ENCODE peak calls at places on chromosomes 11 and 22, in nine cellular contexts. One of them, this sample, is unnamed.
A peak's percentile ranks its signal among the peaks of the same experiment; 100 is the strongest.

GRCh38 chr11:79285756-79286155 is 155.1 kb downstream of the TENM4 start:
- DNase-seq in HFFc6: no peak
- DNase-seq in A549: no peak
- DNase-seq in AG04450: no peak
- DNase-seq in dorsolateral prefrontal cortex: no peak
- DNase-seq in fibroblast of lung: no peak
- DNase-seq in lower lobe of right lung: no peak
- DNase-seq in GM13977: no peak
- DNase-seq in cardiac muscle cell: no peak
- DNase-seq in this sample: peak; percentile 46

GRCh38 chr11:16610738-16611388 is 127.6 kb upstream of the C11orf58 start:
- DNase-seq in HFFc6: no peak
- DNase-seq in A549: no peak
- DNase-seq in AG04450: no peak
- DNase-seq in dorsolateral prefrontal cortex: no peak
- DNase-seq in fibroblast of lung: no peak
- DNase-seq in lower lobe of right lung: peak; percentile 34
- DNase-seq in GM13977: no peak
- DNase-seq in cardiac muscle cell: peak; percentile 19
- DNase-seq in this sample: no peak

GRCh38 chr11:72813740-72814138 is 472 bp upstream of the ATG16L2 start:
- DNase-seq in HFFc6: peak; percentile 30
- DNase-seq in A549: peak; percentile 89
- DNase-seq in AG04450: no peak
- DNase-seq in dorsolateral prefrontal cortex: peak; percentile 85
- DNase-seq in fibroblast of lung: no peak
- DNase-seq in lower lobe of right lung: peak; percentile 93
- DNase-seq in GM13977: peak; percentile 88
- DNase-seq in cardiac muscle cell: peak; percentile 86
- DNase-seq in this sample: peak; percentile 68

GRCh38 chr11:130785376-130786110 is 130.7 kb downstream of the SNX19 start:
- DNase-seq in HFFc6: peak; percentile 54
- DNase-seq in A549: peak; percentile 30
- DNase-seq in AG04450: peak; percentile 39
- DNase-seq in dorsolateral prefrontal cortex: no peak
- DNase-seq in fibroblast of lung: peak; percentile 82
- DNase-seq in lower lobe of right lung: no peak
- DNase-seq in GM13977: no peak
- DNase-seq in cardiac muscle cell: no peak
- DNase-seq in this sample: peak; percentile 88

GRCh38 chr11:76371170-76371569 is 9.8 kb downstream of the THAP12 start:
- DNase-seq in HFFc6: peak; percentile 73
- DNase-seq in A549: peak; percentile 61
- DNase-seq in AG04450: peak; percentile 66
- DNase-seq in dorsolateral prefrontal cortex: no peak
- DNase-seq in fibroblast of lung: peak; percentile 82
- DNase-seq in lower lobe of right lung: no peak
- DNase-seq in GM13977: peak; percentile 50
- DNase-seq in cardiac muscle cell: no peak
- DNase-seq in this sample: peak; percentile 86

GRCh38 chr11:3623126-3623525 is 18.7 kb downstream of the ART5 start:
- DNase-seq in HFFc6: no peak
- DNase-seq in A549: no peak
- DNase-seq in AG04450: no peak
- DNase-seq in dorsolateral prefrontal cortex: no peak
- DNase-seq in fibroblast of lung: no peak
- DNase-seq in lower lobe of right lung: no peak
- DNase-seq in GM13977: no peak
- DNase-seq in cardiac muscle cell: no peak
- DNase-seq in this sample: no peak

GRCh38 chr11:95505927-95506426 is 275.0 kb upstream of the SESN3 start:
- DNase-seq in HFFc6: no peak
- DNase-seq in A549: no peak
- DNase-seq in AG04450: no peak
- DNase-seq in dorsolateral prefrontal cortex: no peak
- DNase-seq in fibroblast of lung: peak; percentile 91
- DNase-seq in lower lobe of right lung: no peak
- DNase-seq in GM13977: no peak
- DNase-seq in cardiac muscle cell: no peak
- DNase-seq in this sample: peak; percentile 67

GRCh38 chr11:9973921-9974320 is 310.0 kb downstream of the SWAP70 start:
- DNase-seq in HFFc6: peak; percentile 26
- DNase-seq in A549: peak; percentile 31
- DNase-seq in AG04450: no peak
- DNase-seq in dorsolateral prefrontal cortex: no peak
- DNase-seq in fibroblast of lung: peak; percentile 12
- DNase-seq in lower lobe of right lung: no peak
- DNase-seq in GM13977: no peak
- DNase-seq in cardiac muscle cell: no peak
- DNase-seq in this sample: no peak

GRCh38 chr11:46461461-46461927 is 69.9 kb upstream of the CHRM4 start:
- DNase-seq in HFFc6: peak; percentile 25
- DNase-seq in A549: no peak
- DNase-seq in AG04450: no peak
- DNase-seq in dorsolateral prefrontal cortex: no peak
- DNase-seq in fibroblast of lung: peak; percentile 68
- DNase-seq in lower lobe of right lung: no peak
- DNase-seq in GM13977: no peak
- DNase-seq in cardiac muscle cell: no peak
- DNase-seq in this sample: no peak

GRCh38 chr22:43376765-43377485 is 33.8 kb upstream of the SCUBE1 start:
- DNase-seq in HFFc6: no peak
- DNase-seq in A549: no peak
- DNase-seq in AG04450: no peak
- DNase-seq in dorsolateral prefrontal cortex: no peak
- DNase-seq in fibroblast of lung: peak; percentile 69
- DNase-seq in lower lobe of right lung: no peak
- DNase-seq in GM13977: no peak
- DNase-seq in cardiac muscle cell: no peak
- DNase-seq in this sample: no peak

GRCh38 chr11:74566386-74566960 is 25.9 kb upstream of the POLD3 start:
- DNase-seq in HFFc6: no peak
- DNase-seq in A549: no peak
- DNase-seq in AG04450: no peak
- DNase-seq in dorsolateral prefrontal cortex: no peak
- DNase-seq in fibroblast of lung: no peak
- DNase-seq in lower lobe of right lung: no peak
- DNase-seq in GM13977: no peak
- DNase-seq in cardiac muscle cell: no peak
- DNase-seq in this sample: no peak

GRCh38 chr11:116930177-116930576 is 92.8 kb upstream of the APOA1 start:
- DNase-seq in HFFc6: no peak
- DNase-seq in A549: no peak
- DNase-seq in AG04450: no peak
- DNase-seq in dorsolateral prefrontal cortex: no peak
- DNase-seq in fibroblast of lung: peak; percentile 48
- DNase-seq in lower lobe of right lung: no peak
- DNase-seq in GM13977: no peak
- DNase-seq in cardiac muscle cell: peak; percentile 30
- DNase-seq in this sample: peak; percentile 32

GRCh38 chr11:65710424-65710823 is 1.6 kb upstream of the KAT5 start:
- DNase-seq in HFFc6: no peak
- DNase-seq in A549: no peak
- DNase-seq in AG04450: no peak
- DNase-seq in dorsolateral prefrontal cortex: no peak
- DNase-seq in fibroblast of lung: no peak
- DNase-seq in lower lobe of right lung: no peak
- DNase-seq in GM13977: no peak
- DNase-seq in cardiac muscle cell: no peak
- DNase-seq in this sample: no peak

GRCh38 chr11:124174001-124174400 is 9.1 kb upstream of the OR10D3 start:
- DNase-seq in HFFc6: peak; percentile 3
- DNase-seq in A549: peak; percentile 58
- DNase-seq in AG04450: peak; percentile 24
- DNase-seq in dorsolateral prefrontal cortex: no peak
- DNase-seq in fibroblast of lung: peak; percentile 76
- DNase-seq in lower lobe of right lung: no peak
- DNase-seq in GM13977: peak; percentile 17
- DNase-seq in cardiac muscle cell: peak; percentile 57
- DNase-seq in this sample: peak; percentile 59

DNA sequence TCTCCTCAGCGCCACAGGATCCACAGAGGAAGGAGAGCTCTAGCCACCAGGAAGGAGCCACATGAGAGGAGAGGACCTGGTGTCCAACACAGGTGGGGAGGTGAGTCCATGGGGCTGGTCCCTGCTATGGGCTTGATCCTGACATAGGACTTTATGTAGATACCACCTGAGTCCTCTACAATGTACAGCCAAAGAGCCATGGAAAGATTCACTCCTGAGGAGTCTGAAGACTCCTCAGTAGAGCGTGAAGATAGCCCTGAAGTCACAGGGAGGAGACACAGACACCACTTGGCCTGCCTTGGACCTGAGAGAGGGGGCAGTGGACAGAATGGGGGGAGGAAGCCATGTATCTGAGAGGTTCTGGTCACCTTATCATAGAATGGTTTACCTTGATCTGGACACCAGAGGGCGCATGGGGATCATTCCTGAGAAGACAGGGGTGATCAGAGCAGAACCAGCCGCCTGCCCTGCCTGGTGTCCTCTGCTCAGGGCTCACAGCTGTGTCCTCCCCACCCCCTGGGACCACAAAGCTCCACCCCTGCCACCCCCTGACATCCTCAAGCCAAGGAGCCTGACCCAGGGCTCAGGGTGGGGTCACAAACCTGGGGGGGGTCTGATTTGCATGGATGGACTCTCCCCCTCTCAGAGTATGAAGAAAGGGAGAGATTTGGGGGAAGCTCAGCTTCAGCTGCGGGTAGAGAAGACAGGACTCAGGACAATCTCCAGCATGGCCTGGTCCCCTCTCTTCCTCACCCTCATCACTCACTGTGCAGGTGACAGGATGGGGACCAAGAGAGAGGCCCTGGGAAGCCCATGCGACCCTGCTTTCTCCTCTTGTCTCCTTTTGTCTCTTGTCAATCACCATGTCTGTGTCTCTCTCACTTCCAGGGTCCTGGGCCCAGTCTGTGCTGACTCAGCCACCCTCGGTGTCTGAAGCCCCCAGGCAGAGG is 77.0 kb downstream of the ZNF280B start:
- DNase-seq in HFFc6: peak; percentile 53
- DNase-seq in A549: peak; percentile 48
- DNase-seq in AG04450: peak; percentile 6
- DNase-seq in dorsolateral prefrontal cortex: peak; percentile 52
- DNase-seq in fibroblast of lung: peak; percentile 32
- DNase-seq in lower lobe of right lung: peak; percentile 55
- DNase-seq in GM13977: peak; percentile 77
- DNase-seq in cardiac muscle cell: peak; percentile 1
- DNase-seq in this sample: peak; percentile 45
- TF ChIP-seq CTCF in HFFc6: peak; percentile 77
- TF ChIP-seq CTCF in A549: peak; percentile 55
- TF ChIP-seq CTCF in AG04450: peak; percentile 72
- TF ChIP-seq CTCF in dorsolateral prefrontal cortex: no peak
- TF ChIP-seq CTCF in fibroblast of lung: peak; percentile 49
- TF ChIP-seq CTCF in lower lobe of right lung: peak; percentile 60
- TF ChIP-seq CTCF in GM13977: peak; percentile 34
- TF ChIP-seq CTCF in cardiac muscle cell: peak; percentile 71
- TF ChIP-seq CTCF in this sample: peak; percentile 69

DNA sequence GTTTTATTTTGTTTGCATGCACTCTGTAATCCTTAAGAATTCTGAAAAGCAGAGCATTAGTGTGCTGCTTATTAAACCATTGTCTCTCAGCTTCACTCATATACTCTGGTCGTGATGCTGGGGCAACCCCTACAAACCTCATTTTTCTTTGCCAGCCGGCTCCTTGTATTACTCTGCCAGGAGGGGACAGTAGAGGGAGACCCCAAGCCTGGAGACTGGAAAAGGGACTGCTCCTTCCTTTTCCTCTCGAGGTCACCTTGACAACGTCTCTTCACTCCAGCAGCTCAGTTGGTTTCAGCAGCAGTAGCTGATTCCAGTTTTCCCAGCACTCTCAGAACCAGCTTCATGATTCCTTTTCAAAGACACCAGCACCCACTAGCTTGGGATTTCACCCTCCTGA is 2.8 kb upstream of the JHY start:
- DNase-seq in HFFc6: no peak
- DNase-seq in A549: peak; percentile 10
- DNase-seq in AG04450: no peak
- DNase-seq in dorsolateral prefrontal cortex: no peak
- DNase-seq in fibroblast of lung: no peak
- DNase-seq in lower lobe of right lung: no peak
- DNase-seq in GM13977: no peak
- DNase-seq in cardiac muscle cell: peak; percentile 40
- DNase-seq in this sample: no peak
- TF ChIP-seq CTCF in HFFc6: no peak
- TF ChIP-seq CTCF in A549: no peak
- TF ChIP-seq CTCF in AG04450: no peak
- TF ChIP-seq CTCF in dorsolateral prefrontal cortex: no peak
- TF ChIP-seq CTCF in fibroblast of lung: no peak
- TF ChIP-seq CTCF in lower lobe of right lung: no peak
- TF ChIP-seq CTCF in GM13977: no peak
- TF ChIP-seq CTCF in cardiac muscle cell: no peak
- TF ChIP-seq CTCF in this sample: no peak

GRCh38 chr22:42305967-42306366 is 35.5 kb upstream of the TCF20 start:
- DNase-seq in HFFc6: no peak
- DNase-seq in A549: no peak
- DNase-seq in AG04450: no peak
- DNase-seq in dorsolateral prefrontal cortex: no peak
- DNase-seq in fibroblast of lung: no peak
- DNase-seq in lower lobe of right lung: no peak
- DNase-seq in GM13977: no peak
- DNase-seq in cardiac muscle cell: no peak
- DNase-seq in this sample: no peak

GRCh38 chr22:42310301-42310981 is 40.0 kb upstream of the TCF20 start:
- DNase-seq in HFFc6: no peak
- DNase-seq in A549: no peak
- DNase-seq in AG04450: no peak
- DNase-seq in dorsolateral prefrontal cortex: no peak
- DNase-seq in fibroblast of lung: no peak
- DNase-seq in lower lobe of right lung: no peak
- DNase-seq in GM13977: no peak
- DNase-seq in cardiac muscle cell: no peak
- DNase-seq in this sample: no peak

GRCh38 chr22:42309865-42310264 is 39.4 kb upstream of the TCF20 start:
- DNase-seq in HFFc6: no peak
- DNase-seq in A549: no peak
- DNase-seq in AG04450: no peak
- DNase-seq in dorsolateral prefrontal cortex: no peak
- DNase-seq in fibroblast of lung: no peak
- DNase-seq in lower lobe of right lung: no peak
- DNase-seq in GM13977: no peak
- DNase-seq in cardiac muscle cell: no peak
- DNase-seq in this sample: no peak

GRCh38 chr22:42307806-42308563 is 37.5 kb upstream of the TCF20 start:
- DNase-seq in HFFc6: no peak
- DNase-seq in A549: no peak
- DNase-seq in AG04450: no peak
- DNase-seq in dorsolateral prefrontal cortex: no peak
- DNase-seq in fibroblast of lung: no peak
- DNase-seq in lower lobe of right lung: no peak
- DNase-seq in GM13977: no peak
- DNase-seq in cardiac muscle cell: no peak
- DNase-seq in this sample: no peak

GRCh38 chr22:42308887-42309468 is 38.5 kb upstream of the TCF20 start:
- DNase-seq in HFFc6: no peak
- DNase-seq in A549: no peak
- DNase-seq in AG04450: no peak
- DNase-seq in dorsolateral prefrontal cortex: no peak
- DNase-seq in fibroblast of lung: no peak
- DNase-seq in lower lobe of right lung: no peak
- DNase-seq in GM13977: no peak
- DNase-seq in cardiac muscle cell: no peak
- DNase-seq in this sample: no peak
- TF ChIP-seq CTCF in HFFc6: peak; percentile 9
- TF ChIP-seq CTCF in A549: no peak
- TF ChIP-seq CTCF in AG04450: no peak
- TF ChIP-seq CTCF in dorsolateral prefrontal cortex: no peak
- TF ChIP-seq CTCF in fibroblast of lung: no peak
- TF ChIP-seq CTCF in lower lobe of right lung: no peak
- TF ChIP-seq CTCF in GM13977: no peak
- TF ChIP-seq CTCF in cardiac muscle cell: no peak
- TF ChIP-seq CTCF in this sample: no peak

GRCh38 chr11:101974255-101974654 is 57.9 kb upstream of the ANGPTL5 start:
- DNase-seq in HFFc6: peak; percentile 4
- DNase-seq in A549: peak; percentile 55
- DNase-seq in AG04450: peak; percentile 7
- DNase-seq in dorsolateral prefrontal cortex: no peak
- DNase-seq in fibroblast of lung: peak; percentile 3
- DNase-seq in lower lobe of right lung: no peak
- DNase-seq in GM13977: no peak
- DNase-seq in cardiac muscle cell: no peak
- DNase-seq in this sample: peak; percentile 31
- TF ChIP-seq CTCF in HFFc6: peak; percentile 56
- TF ChIP-seq CTCF in A549: peak; percentile 52
- TF ChIP-seq CTCF in AG04450: peak; percentile 44
- TF ChIP-seq CTCF in dorsolateral prefrontal cortex: no peak
- TF ChIP-seq CTCF in fibroblast of lung: peak; percentile 47
- TF ChIP-seq CTCF in lower lobe of right lung: no peak
- TF ChIP-seq CTCF in GM13977: no peak
- TF ChIP-seq CTCF in cardiac muscle cell: peak; percentile 24
- TF ChIP-seq CTCF in this sample: peak; percentile 40

This sample was measured in fibroblast of mammary gland.